ENCODE peak calls at places on chromosomes 11 and 22, in six cellular contexts. U, C, Q, W, Y and L are unnamed samples.

GRCh38 chr11:28231475-28231874 is 123.3 kb downstream of the METTL15 start:
- DNase-seq in C (no peak), W (no peak), Q (peak), Y (no peak), U (no peak), L (no peak)

GRCh38 chr11:70642301-70642700 is 244.0 kb downstream of the CTTN start:
- DNase-seq in C (no peak), Q (no peak), Y (no peak), U (no peak), W (no peak), L (no peak)

GRCh38 chr11:132864811-132865576 is 667.3 kb downstream of the OPCML start:
- DNase-seq in W (no peak), U (no peak), Y (no peak), C (no peak), Q (no peak), L (no peak)

GRCh38 chr11:133403900-133404299 is 128.4 kb downstream of the OPCML start:
- DNase-seq in U (no peak), Q (no peak), Y (no peak), W (no peak), C (peak), L (peak)

GRCh38 chr11:62574363-62575057 is 819 bp upstream of the EEF1G start:
- DNase-seq in W (peak), Q (peak), Y (peak), C (peak), U (peak), L (peak)

GRCh38 chr11:110186867-110187266 is 93.7 kb downstream of the ZC3H12C start:
- DNase-seq in W (no peak), Y (no peak), C (no peak), Q (no peak), U (no peak), L (no peak)

GRCh38 chr11:10654211-10655150 is 39.1 kb downstream of the IRAG1 start:
- DNase-seq in Y (peak), W (no peak), Q (peak), C (peak), U (peak), L (peak)

GRCh38 chr11:46120361-46120710 is 918 bp downstream of the PHF21A start:
- DNase-seq in W (no peak), Q (no peak), U (peak), Y (no peak), C (peak), L (peak)

GRCh38 chr11:132941024-132941646 is 591.2 kb downstream of the OPCML start:
- DNase-seq in W (peak), C (peak), U (peak), Y (no peak), Q (peak), L (peak)

GRCh38 chr11:13596601-13597000 is 71.9 kb upstream of the FAR1 start:
- DNase-seq in Y (no peak), C (no peak), U (no peak), Q (no peak), W (no peak), L (no peak)

GRCh38 chr11:3111919-3112690 is 53.0 kb downstream of the OSBPL5 start:
- DNase-seq in U (no peak), C (no peak), W (no peak), Y (no peak), Q (no peak), L (no peak)

GRCh38 chr11:130070109-130070828 is 575 bp downstream of the APLP2 start:
- DNase-seq in Y (no peak), C (peak), W (peak), U (peak), Q (peak), L (peak)

GRCh38 chr11:36306888-36307287 is 10.8 kb downstream of the PRR5L start:
- DNase-seq in Q (no peak), C (peak), W (no peak), U (peak), Y (no peak), L (peak)

GRCh38 chr11:7967826-7968225 is 2.6 kb upstream of the NLRP10 start:
- DNase-seq in C (no peak), W (no peak), Y (no peak), U (no peak), Q (no peak), L (no peak)

GRCh38 chr22:49586873-49587272 is 240.8 kb downstream of the BRD1 start:
- DNase-seq in U (no peak), Q (no peak), C (no peak), Y (no peak), W (no peak), L (no peak)

GRCh38 chr11:12968836-12969235 is 40.3 kb upstream of the RASSF10 start:
- DNase-seq in Q (no peak), Y (no peak), W (no peak), C (no peak), U (no peak), L (no peak)

GRCh38 chr11:104623518-104623917 is 274.7 kb downstream of the CASP12 start:
- DNase-seq in Y (no peak), Q (peak), U (peak), W (no peak), C (no peak), L (no peak)